ENCODE peak calls at places on chromosomes 13 and 19, in ten cellular contexts. X is BE2C, T is Panc1, S is transverse colon, E is tibial nerve, W is kidney, Z is lung, I is breast epithelium, G is ovary, A is Peyer's patch. V is an unnamed sample.

GRCh38 chr13:112664501-112665203 is 25.2 kb upstream of the ATP11A start:
- DNase-seq in X (no peak), T (no peak), S (no peak), E (no peak), W (no peak), Z (no peak), I (peak; percentile 10), G (no peak), A (no peak), V (no peak)

GRCh38 chr13:27921421-27921960 is 1.7 kb downstream of the PDX1 start:
- DNase-seq in X (no peak), T (no peak), S (no peak), E (no peak), W (no peak), Z (no peak), I (no peak), G (no peak), A (no peak), V (no peak)

GRCh38 chr13:112236539-112237197 is 139.5 kb upstream of the SPACA7 start:
- DNase-seq in X (no peak), T (no peak), S (no peak), E (no peak), W (no peak), Z (no peak), I (no peak), G (no peak), A (peak; percentile 14), V (no peak)

GRCh38 chr19:17294051-17294891 is 9.0 kb downstream of the ABHD8 start:
- DNase-seq in X (peak; percentile 87), T (no peak), S (peak; percentile 56), E (no peak), W (no peak), Z (no peak), I (no peak), G (peak; percentile 57), A (peak; percentile 65), V (peak; percentile 50)

GRCh38 chr19:11964496-11964857 is 363 bp upstream of the ZNF763 start:
- DNase-seq in X (peak; percentile 52), T (no peak), S (no peak), E (no peak), W (peak; percentile 80), Z (peak; percentile 36), I (no peak), G (peak; percentile 57), A (no peak), V (no peak)

GRCh38 chr19:4061178-4061682 is 5.5 kb downstream of the ZBTB7A start:
- DNase-seq in X (no peak), T (no peak), S (peak; percentile 95), E (peak; percentile 79), W (peak; percentile 95), Z (peak; percentile 90), I (peak; percentile 88), G (peak; percentile 67), A (peak; percentile 94), V (no peak)

GRCh38 chr19:45883881-45884681 is 1.9 kb downstream of the IRF2BP1 start:
- DNase-seq in X (no peak), T (no peak), S (no peak), E (no peak), W (peak; percentile 82), Z (peak; percentile 30), I (no peak), G (peak; percentile 50), A (no peak), V (no peak)

GRCh38 chr19:41563847-41564514 is 12.0 kb upstream of the CEACAM21 start:
- DNase-seq in X (no peak), T (no peak), S (no peak), E (no peak), W (no peak), Z (no peak), I (no peak), G (no peak), A (no peak), V (peak; percentile 46)

GRCh38 chr13:20125129-20125782 is 35.6 kb downstream of the GJA3 start:
- DNase-seq in X (no peak), T (no peak), S (no peak), E (no peak), W (no peak), Z (no peak), I (no peak), G (no peak), A (peak; percentile 45), V (no peak)

GRCh38 chr13:113861433-113862030 is 2.3 kb downstream of the GAS6 start:
- DNase-seq in X (peak; percentile 72), T (no peak), S (no peak), E (no peak), W (no peak), Z (no peak), I (peak; percentile 48), G (no peak), A (no peak), V (no peak)

GRCh38 chr19:41746593-41747227 is 8.6 kb upstream of the CEACAM6 start:
- DNase-seq in X (peak; percentile 45), T (no peak), S (peak; percentile 78), E (no peak), W (no peak), Z (peak; percentile 69), I (no peak), G (no peak), A (peak; percentile 79), V (peak; percentile 12)

GRCh38 chr19:40523322-40524047 is 53.2 kb upstream of the SHKBP1 start:
- DNase-seq in X (peak; percentile 88), T (no peak), S (peak; percentile 88), E (peak; percentile 22), W (peak; percentile 78), Z (peak; percentile 68), I (no peak), G (no peak), A (peak; percentile 89), V (peak; percentile 15)

GRCh38 chr13:81078048-81078447 is 737.1 kb upstream of the SPRY2 start:
- DNase-seq in X (no peak), T (no peak), S (no peak), E (no peak), W (no peak), Z (no peak), I (no peak), G (no peak), A (no peak), V (no peak)

GRCh38 chr13:48542581-48543341 is 9.9 kb upstream of the RCBTB2 start:
- DNase-seq in X (peak; percentile 22), T (no peak), S (peak; percentile 43), E (peak; percentile 46), W (peak; percentile 75), Z (no peak), I (no peak), G (peak; percentile 64), A (peak; percentile 57), V (no peak)

DNA sequence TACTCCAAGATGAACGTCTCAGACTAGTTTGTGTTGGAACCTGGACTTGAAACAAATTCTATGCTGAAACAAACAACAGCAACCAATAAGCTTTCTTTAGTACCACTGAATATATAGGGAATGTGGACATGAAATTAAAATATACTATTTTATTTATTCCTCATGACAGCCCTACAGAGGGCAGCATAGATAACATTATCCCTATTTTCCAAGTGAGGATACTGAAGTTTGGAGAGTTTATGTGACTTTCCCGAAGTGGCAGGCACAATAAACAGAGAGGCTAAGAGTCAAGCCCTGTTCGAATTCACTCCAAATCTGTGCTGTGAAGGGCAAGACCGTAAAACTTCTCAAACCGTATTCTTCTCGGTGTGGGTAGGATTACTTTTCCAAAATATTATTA is 509.9 kb upstream of the GPC6 start:
- DNase-seq in X (no peak), T (no peak), S (no peak), E (peak; percentile 5), W (no peak), Z (no peak), I (no peak), G (no peak), A (no peak), V (no peak)
- TF ChIP-seq CTCF in X (peak; percentile 35), T (no peak), S (no peak), E (peak; percentile 38), W (peak; percentile 22), Z (no peak), I (no peak), G (no peak), A (no peak), V (no peak)

GRCh38 chr19:56732974-56733373 is 61.4 kb upstream of the ZNF835 start:
- DNase-seq in X (no peak), T (no peak), S (no peak), E (no peak), W (no peak), Z (no peak), I (no peak), G (no peak), A (no peak), V (no peak)
- H3K9me3 ChIP-seq in X (no peaks in the 10 kb centered on the region), T (no peaks in the 10 kb centered on the region), S (no peaks in the 10 kb centered on the region), E (no peaks in the 10 kb centered on the region), W (no peaks in the 10 kb centered on the region), Z (peaks cover 14% of the 10 kb centered on the region), I (peaks cover 3% of the 10 kb centered on the region), G (no peaks in the 10 kb centered on the region), A (no peaks in the 10 kb centered on the region), V (peaks cover 37% of the 10 kb centered on the region)

DNA sequence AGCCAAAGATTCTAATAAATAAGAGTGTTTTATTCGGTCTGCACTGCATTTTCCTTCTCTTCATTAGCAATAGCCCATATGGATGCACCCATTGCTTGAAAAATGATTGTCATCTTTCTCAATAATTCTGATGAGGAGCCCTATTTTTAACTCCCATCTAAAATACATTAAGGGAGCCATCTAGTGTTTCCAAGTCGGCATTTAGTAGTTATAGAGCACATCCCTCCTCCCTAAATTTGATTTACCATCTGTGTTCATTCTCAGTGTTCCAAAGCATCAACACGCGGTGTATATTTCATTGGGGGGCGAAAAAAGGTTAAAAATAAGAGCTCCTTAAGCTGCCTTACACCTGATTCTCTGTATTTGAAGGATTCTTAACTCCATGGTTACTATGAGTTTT is 119.2 kb upstream of the IPO5 start:
- DNase-seq in X (no peak), T (no peak), S (no peak), E (no peak), W (no peak), Z (no peak), I (no peak), G (no peak), A (no peak), V (no peak)
- TF ChIP-seq CTCF in X (no peak), T (no peak), S (no peak), E (no peak), W (no peak), Z (no peak), I (no peak), G (no peak), A (no peak), V (no peak)

DNA sequence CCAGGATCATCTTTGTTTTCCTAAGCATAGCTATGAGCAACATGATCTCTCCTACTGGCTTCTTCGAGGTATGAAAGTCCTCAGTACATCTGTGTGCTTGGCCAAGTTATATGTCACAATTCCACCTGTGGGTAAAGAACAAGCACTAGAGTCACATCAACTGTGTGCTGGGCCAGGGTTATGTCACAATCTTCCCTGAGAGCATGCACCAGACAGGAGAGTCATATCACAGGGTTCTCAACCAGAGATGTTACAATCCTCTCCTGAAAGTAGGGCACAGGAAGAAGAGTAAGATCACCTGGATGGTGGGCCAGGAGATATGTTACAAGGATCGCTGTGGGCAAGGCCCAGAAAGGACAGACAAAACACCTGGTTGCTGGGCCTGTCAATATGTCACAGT is 143.7 kb downstream of the ZNF675 start:
- DNase-seq in X (no peak), T (no peak), S (no peak), E (no peak), W (no peak), Z (no peak), I (no peak), G (no peak), A (no peak), V (no peak)
- H3K9me3 ChIP-seq in X (no peaks in the 10 kb centered on the region), T (no peaks in the 10 kb centered on the region), S (no peaks in the 10 kb centered on the region), E (no peaks in the 10 kb centered on the region), W (no peaks in the 10 kb centered on the region), Z (peaks cover 6% of the 10 kb centered on the region), I (no peaks in the 10 kb centered on the region), G (no peaks in the 10 kb centered on the region), A (no peaks in the 10 kb centered on the region), V (no peaks in the 10 kb centered on the region)